ENCODE peak calls at places on chromosomes 16 and 17, in seven cellular contexts. L is mammary epithelial cell, T is sigmoid colon, M is upper lobe of right lung, I is Peyer's patch, Y is fibroblast of mammary gland, Q is heart right ventricle. F is an unnamed sample.

GRCh38 chr17:31391496-31391949 is at the start of gene RAB11FIP4:
- DNase-seq in I (no peak), Q (no peak), Y (no peak), T (no peak), M (no peak), L (no peak), F (no peak)

GRCh38 chr17:31279401-31279800 is 17.6 kb downstream of the OMG start:
- DNase-seq in T (no peak), L (no peak), Y (no peak), M (no peak), I (no peak), Q (no peak), F (no peak)

GRCh38 chr17:77728871-77729270 is 229.6 kb upstream of the TNRC6C start:
- DNase-seq in L (no peak), T (no peak), I (no peak), Q (no peak), M (no peak), Y (no peak), F (no peak)

GRCh38 chr16:77868478-77868877 is 80.1 kb downstream of the VAT1L start:
- DNase-seq in Y (no peak), L (no peak), I (no peak), Q (no peak), T (no peak), M (no peak), F (no peak)

GRCh38 chr17:82054351-82055022 is 2.8 kb downstream of the GPS1 start:
- DNase-seq in M (no peak), L (no peak), T (no peak), Q (no peak), I (no peak), Y (no peak), F (no peak)

GRCh38 chr17:73357318-73357717 is 45.5 kb upstream of the CDC42EP4 start:
- DNase-seq in L (no peak), M (no peak), Y (no peak), Q (peak), T (peak), I (peak), F (no peak)

GRCh38 chr17:38743556-38744171 is 4.5 kb downstream of the PCGF2 start:
- DNase-seq in Q (no peak), M (peak), T (no peak), Y (no peak), I (peak), L (no peak), F (no peak)

GRCh38 chr16:66844342-66845079 is at the start of gene CA7:
- DNase-seq in I (no peak), T (no peak), M (no peak), L (no peak), Q (no peak), Y (no peak), F (no peak)

GRCh38 chr17:50146927-50147640 is 3.4 kb downstream of the PPP1R9B start:
- DNase-seq in L (no peak), T (no peak), I (peak), M (no peak), Y (no peak), Q (no peak), F (no peak)

GRCh38 chr16:892536-893255 is 78.1 kb downstream of the LMF1 start:
- DNase-seq in M (no peak), L (no peak), I (no peak), Y (no peak), T (no peak), Q (no peak), F (no peak)

GRCh38 chr17:29977836-29978235 is 36.4 kb downstream of the EFCAB5 start:
- DNase-seq in I (no peak), Y (peak), T (no peak), M (no peak), Q (no peak), L (peak), F (no peak)

GRCh38 chr17:81821603-81822311 is 11.3 kb downstream of the MCRIP1 start:
- DNase-seq in M (peak), I (peak), Q (peak), L (peak), T (peak), Y (peak), F (no peak)

GRCh38 chr16:69494993-69495392 is 70.6 kb downstream of the CYB5B start:
- DNase-seq in L (no peak), I (no peak), M (no peak), Y (peak), Q (no peak), T (no peak), F (no peak)

GRCh38 chr17:76645481-76645880 is 1.9 kb upstream of the ST6GALNAC1 start:
- DNase-seq in L (no peak), T (no peak), Q (no peak), Y (no peak), I (no peak), M (no peak), F (no peak)

GRCh38 chr16:80027007-80027965 is 426.7 kb upstream of the MAF start:
- DNase-seq in T (peak), I (peak), Y (peak), M (peak), Q (peak), L (peak), F (peak)

GRCh38 chr16:2689968-2690830 is 7.9 kb downstream of the KCTD5 start:
- DNase-seq in Y (no peak), L (no peak), Q (no peak), I (no peak), M (peak), T (no peak), F (peak)

DNA sequence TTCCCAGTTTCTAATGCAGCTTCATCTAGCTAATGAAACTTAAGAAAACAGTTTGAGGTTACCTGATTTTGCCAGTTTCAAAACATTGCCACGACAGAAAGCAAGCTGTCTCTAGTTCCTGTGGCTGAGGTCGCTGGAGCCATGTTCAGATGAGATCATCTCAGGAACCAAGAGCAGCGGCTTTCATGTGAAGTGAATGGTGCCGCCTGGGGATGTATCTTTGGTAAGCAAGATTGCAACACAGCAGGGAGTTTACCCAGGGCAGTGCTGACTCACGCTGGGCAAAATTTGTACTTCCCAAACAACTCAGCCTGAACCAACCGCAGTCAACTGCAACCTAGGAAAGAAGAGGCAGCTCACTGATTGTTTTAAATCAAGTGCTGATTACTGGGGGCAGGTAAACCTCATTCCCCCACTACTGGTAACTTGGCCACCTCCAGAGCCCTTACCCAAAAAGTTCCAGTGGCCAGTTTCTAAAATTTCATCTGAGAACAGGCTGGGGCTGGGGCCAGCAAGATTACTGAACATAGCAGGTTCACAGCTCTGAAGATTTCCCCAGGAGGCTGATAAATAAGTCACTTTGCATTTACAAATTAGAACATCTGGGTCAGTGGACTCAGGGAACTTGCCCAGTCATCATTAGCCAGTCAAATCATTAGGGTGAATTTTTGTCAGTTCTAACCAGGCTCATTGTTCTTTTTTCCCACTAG is at the start of gene RFFL:
- DNase-seq in I (peak), L (peak), Q (peak), M (peak), T (peak), Y (peak), F (no peak)
- TF ChIP-seq CTCF in I (peak), L (peak), Q (peak), M (peak), T (no peak), Y (peak), F (peak)

DNA sequence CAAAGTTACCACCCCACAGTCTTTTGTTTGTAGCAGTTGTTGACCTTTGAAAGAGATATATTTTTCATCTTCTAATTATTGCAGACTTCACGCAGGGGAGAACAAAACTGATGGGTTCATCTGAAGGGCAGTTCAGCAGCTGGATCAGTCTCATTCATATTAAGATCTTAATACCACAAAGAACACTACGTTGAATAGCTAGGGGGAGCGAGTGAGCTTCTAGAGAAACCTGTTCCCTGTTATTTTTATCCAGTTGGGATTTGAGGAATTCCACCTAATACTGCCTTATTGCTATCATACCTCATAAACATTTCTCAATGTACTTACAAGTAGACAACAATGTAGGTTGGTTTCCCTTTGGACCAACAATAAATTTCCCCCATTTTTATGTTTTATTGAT is 306.1 kb upstream of the KIF2B start:
- DNase-seq in M (no peak), L (peak), T (no peak), Y (peak), Q (no peak), I (no peak), F (no peak)
- TF ChIP-seq CTCF in M (peak), L (peak), T (no peak), Y (no peak), Q (no peak), I (no peak), F (peak)

GRCh38 chr17:20948984-20949777 is 93.6 kb downstream of the USP22 start:
- DNase-seq in Y (no peak), L (no peak), Q (no peak), M (no peak), T (no peak), I (no peak), F (no peak)

GRCh38 chr17:20941872-20942271 is 100.9 kb downstream of the USP22 start:
- DNase-seq in M (no peak), Y (no peak), L (no peak), I (no peak), T (no peak), Q (no peak), F (no peak)

DNA sequence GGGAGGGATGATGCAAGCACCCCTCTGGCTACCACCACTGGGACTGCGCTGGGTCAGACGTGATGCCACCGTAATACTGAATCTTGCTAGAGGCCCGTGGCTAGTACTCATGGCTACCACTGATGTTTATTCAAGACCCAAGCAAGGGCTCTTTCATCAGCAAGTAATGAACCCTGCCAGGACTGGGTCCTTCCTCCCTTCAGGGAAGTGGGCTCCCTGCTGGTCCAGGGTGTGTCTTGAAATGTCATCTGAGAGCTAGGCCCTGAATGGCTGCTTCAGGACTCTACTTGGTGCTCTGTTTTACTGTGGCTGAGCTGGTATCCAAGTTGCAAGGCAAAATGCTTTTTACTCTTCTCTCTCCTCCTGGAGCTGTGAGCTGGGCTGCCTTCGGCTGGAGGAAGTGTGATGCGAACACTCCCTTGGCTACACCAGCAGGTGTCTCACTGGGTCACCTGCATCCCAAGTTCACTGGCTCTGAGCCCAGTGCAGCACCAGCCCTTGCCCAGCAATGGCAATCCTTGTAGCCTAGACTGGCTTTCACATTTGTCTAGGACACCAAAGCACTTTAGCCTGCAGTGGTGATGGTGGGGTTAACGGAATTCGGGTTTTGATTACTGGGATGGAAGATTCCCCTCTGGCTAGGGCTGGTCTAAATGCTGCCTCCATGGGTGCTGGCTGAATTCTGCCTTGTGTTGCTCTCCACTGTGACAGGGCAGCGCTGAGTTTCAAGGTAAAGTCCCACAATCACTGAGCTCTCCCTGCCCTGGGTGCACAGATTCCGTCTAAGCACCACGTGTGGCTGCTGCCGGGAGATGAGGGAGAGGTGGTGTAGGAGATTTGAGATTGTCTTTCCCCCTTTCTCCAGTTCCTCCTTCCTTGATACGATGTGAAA is 98.6 kb downstream of the USP22 start:
- DNase-seq in Q (no peak), L (peak), T (no peak), Y (no peak), M (no peak), I (peak), F (no peak)
- TF ChIP-seq CTCF in Q (no peak), L (peak), T (no peak), Y (no peak), M (peak), I (peak), F (peak)

GRCh38 chr16:51154271-51155171 is 3.5 kb upstream of the SALL1 start:
- DNase-seq in Q (no peak), T (no peak), I (no peak), Y (no peak), L (no peak), M (no peak), F (no peak)
- TF ChIP-seq CTCF in Q (no peak), T (no peak), I (no peak), Y (no peak), L (no peak), M (no peak), F (no peak)

GRCh38 chr17:37651846-37652245 is 8.6 kb upstream of the DDX52 start:
- DNase-seq in Q (no peak), T (no peak), I (no peak), L (no peak), Y (no peak), M (no peak), F (no peak)

GRCh38 chr17:37648555-37648954 is 5.3 kb upstream of the DDX52 start:
- DNase-seq in Q (no peak), M (no peak), L (peak), Y (peak), I (no peak), T (no peak), F (no peak)

GRCh38 chr17:37650419-37651003 is 7.3 kb upstream of the DDX52 start:
- DNase-seq in Q (peak), T (no peak), I (no peak), M (no peak), L (peak), Y (peak), F (no peak)
- TF ChIP-seq CTCF in Q (peak), T (no peak), I (peak), M (peak), L (peak), Y (peak), F (peak)

GRCh38 chr17:8255499-8255898 is 6.4 kb downstream of the PFAS start:
- DNase-seq in Q (no peak), T (no peak), I (no peak), L (no peak), M (no peak), Y (no peak), F (no peak)
- TF ChIP-seq CTCF in Q (no peak), T (no peak), I (no peak), L (no peak), M (no peak), Y (peak), F (peak)

GRCh38 chr16:29198231-29198630 is 208.3 kb downstream of the NPIPB11 start:
- DNase-seq in L (no peak), Q (no peak), I (no peak), T (no peak), M (peak), Y (no peak), F (no peak)
- TF ChIP-seq CTCF in L (no peak), Q (no peak), I (no peak), T (no peak), M (no peak), Y (no peak), F (no peak)